ENCODE peak calls at places on chromosomes 3 and 15, in five cellular contexts. G is tibial nerve, F is adrenal gland, B is esophagus squamous epithelium, E is heart left ventricle. U is an unnamed sample. For H3K4me1, the result is how much of the 10 kb centered on the place peaks cover.

GRCh38 chr3:65851827-65852226 is 186.9 kb downstream of the MAGI1 start:
- DNase-seq in B (no peak), G (no peak), F (no peak), E (no peak), U (no peak)

GRCh38 chr3:127628788-127629456 is at the start of gene PODXL2:
- DNase-seq in F (peak), B (no peak), E (no peak), G (no peak), U (peak)

GRCh38 chr15:80152896-80153876 is at the start of gene FAH:
- DNase-seq in E (peak), F (peak), G (no peak), B (no peak), U (peak)

GRCh38 chr3:178169421-178169820 is 366.8 kb upstream of the KCNMB2 start:
- DNase-seq in E (no peak), B (no peak), F (no peak), G (no peak), U (no peak)

GRCh38 chr3:155418426-155418825 is 124.9 kb upstream of the STRIT1 start:
- DNase-seq in G (no peak), B (no peak), F (no peak), E (no peak), U (no peak)

GRCh38 chr3:5004319-5005152 is 25.3 kb downstream of the BHLHE40 start:
- DNase-seq in F (no peak), G (no peak), E (no peak), B (no peak), U (no peak)

GRCh38 chr3:158106773-158107461 is 697 bp upstream of the SHOX2 start:
- DNase-seq in E (no peak), F (no peak), B (no peak), G (peak), U (no peak)

GRCh38 chr3:184716652-184717607 is 5.1 kb upstream of the MAGEF1 start:
- DNase-seq in B (no peak), E (no peak), F (peak), G (peak), U (no peak)

GRCh38 chr3:44105571-44105970 is 136.1 kb upstream of the TOPAZ1 start:
- DNase-seq in F (no peak), G (no peak), B (no peak), E (no peak), U (no peak)

GRCh38 chr3:129347446-129347845 is 68.8 kb downstream of the HMCES start:
- DNase-seq in G (no peak), E (no peak), F (no peak), B (no peak), U (no peak)

GRCh38 chr3:170563712-170564423 is 22.0 kb downstream of the SLC7A14 start:
- DNase-seq in B (no peak), E (no peak), G (no peak), F (no peak), U (no peak)

GRCh38 chr3:151301787-151302186 is 14.8 kb downstream of the GPR87 start:
- DNase-seq in F (no peak), E (no peak), B (no peak), G (no peak), U (no peak)

GRCh38 chr3:152650177-152650576 is 184.8 kb upstream of the P2RY1 start:
- DNase-seq in E (no peak), F (no peak), G (no peak), B (no peak), U (no peak)

GRCh38 chr3:157611176-157611575 is 108.0 kb upstream of the VEPH1 start:
- DNase-seq in B (no peak), F (no peak), E (no peak), G (no peak), U (no peak)

GRCh38 chr3:64073362-64073761 is 50.1 kb upstream of the PSMD6 start:
- DNase-seq in B (no peak), F (no peak), E (no peak), G (no peak), U (no peak)

GRCh38 chr3:122969585-122970453 is 57.7 kb downstream of the SEMA5B start:
- DNase-seq in B (no peak), G (peak), F (no peak), E (no peak), U (no peak)

GRCh38 chr3:177427096-177427495 is 229.8 kb upstream of the TBL1XR1 start:
- DNase-seq in E (no peak), F (no peak), B (no peak), G (no peak), U (no peak)

GRCh38 chr3:33789183-33789954 is 9.1 kb upstream of the PDCD6IP start:
- DNase-seq in B (no peak), G (no peak), F (no peak), E (no peak), U (no peak)

GRCh38 chr15:82540055-82540983 is at the start of gene RPS17:
- DNase-seq in G (peak), E (peak), B (no peak), F (peak), U (peak)

GRCh38 chr15:52683585-52683984 is 4.4 kb upstream of the ATOSA start:
- DNase-seq in F (no peak), B (no peak), E (no peak), G (no peak), U (no peak)

GRCh38 chr3:132659370-132660055 is at the start of gene ACAD11:
- DNase-seq in B (no peak), G (peak), E (peak), F (peak), U (peak)

GRCh38 chr3:72997421-72997961 is 880 bp downstream of the PPP4R2 start:
- DNase-seq in G (peak), B (no peak), E (no peak), F (no peak), U (peak)

GRCh38 chr3:66138336-66139234 is 82.2 kb upstream of the SLC25A26 start:
- DNase-seq in F (peak), G (peak), E (no peak), B (no peak), U (peak)

GRCh38 chr3:180749322-180749721 is 70.0 kb upstream of the CCDC39 start:
- DNase-seq in E (no peak), G (no peak), B (no peak), F (no peak), U (no peak)

DNA sequence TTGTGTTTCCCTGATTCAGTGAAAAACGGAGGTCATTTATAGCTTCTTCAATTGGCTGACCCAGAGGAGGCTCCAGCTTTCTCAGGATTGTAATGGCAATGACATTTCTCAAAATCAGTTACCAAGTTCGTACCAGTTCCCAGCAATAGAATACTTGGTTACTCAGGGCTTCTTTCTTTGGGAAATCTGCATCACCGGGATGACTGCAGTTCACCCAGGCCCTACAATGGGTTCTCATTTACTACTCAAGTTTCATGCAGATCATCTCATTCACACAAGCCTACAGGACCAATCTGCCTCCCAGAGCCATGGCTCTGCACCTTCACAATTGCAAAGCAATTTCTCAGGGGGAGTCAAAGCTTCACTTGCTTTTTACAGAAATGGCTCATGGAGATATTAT is 109.6 kb downstream of the FHIT start:
- DNase-seq in F (no peak), G (no peak), B (no peak), E (no peak), U (no peak)
- TF ChIP-seq POLR2A in F (no peak), G (no peak), B (no peak), E (no peak), U (no peak)

DNA sequence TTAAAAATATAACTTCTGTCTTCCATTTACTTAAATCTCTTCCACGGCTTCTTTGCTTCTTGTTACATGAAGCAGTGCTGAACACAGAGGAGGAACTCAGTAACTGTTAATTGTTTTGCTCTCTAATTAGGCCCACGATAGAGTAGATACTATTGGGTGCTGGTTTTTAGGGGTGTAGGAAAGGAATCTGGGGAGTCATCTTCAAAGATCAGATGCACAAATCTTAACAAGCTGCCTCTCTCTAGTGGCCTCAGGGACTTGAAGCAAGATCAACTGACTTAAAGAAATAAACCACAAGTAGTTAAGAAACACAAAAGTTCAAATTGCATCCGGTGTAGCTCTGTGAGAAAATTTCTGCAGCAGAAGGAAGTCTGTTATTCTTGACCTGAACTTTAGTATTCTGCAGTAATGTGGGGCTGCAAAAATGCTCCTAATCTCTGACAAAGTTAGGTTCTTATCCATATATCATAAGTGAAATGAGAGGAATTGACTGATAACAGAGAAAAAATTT is 51.6 kb downstream of the CHST2 start:
- DNase-seq in F (no peak), E (no peak), B (no peak), G (no peak), U (no peak)
- H3K4me1 ChIP-seq in F (under half), E (under half), B (under half), G (under half), U (under half)

GRCh38 chr3:108595304-108595703 is 5.8 kb downstream of the DZIP3 start:
- DNase-seq in E (no peak), B (no peak), G (no peak), F (no peak), U (no peak)

GRCh38 chr3:108588616-108589015 is 622 bp downstream of the CIP2A start:
- DNase-seq in F (no peak), G (no peak), B (no peak), E (no peak), U (no peak)

GRCh38 chr3:108589998-108590323 is 439 bp downstream of the DZIP3 start:
- DNase-seq in B (no peak), E (no peak), F (no peak), G (no peak), U (no peak)

GRCh38 chr3:108590443-108590842 is 921 bp downstream of the DZIP3 start:
- DNase-seq in B (no peak), F (no peak), G (no peak), E (no peak), U (no peak)

DNA sequence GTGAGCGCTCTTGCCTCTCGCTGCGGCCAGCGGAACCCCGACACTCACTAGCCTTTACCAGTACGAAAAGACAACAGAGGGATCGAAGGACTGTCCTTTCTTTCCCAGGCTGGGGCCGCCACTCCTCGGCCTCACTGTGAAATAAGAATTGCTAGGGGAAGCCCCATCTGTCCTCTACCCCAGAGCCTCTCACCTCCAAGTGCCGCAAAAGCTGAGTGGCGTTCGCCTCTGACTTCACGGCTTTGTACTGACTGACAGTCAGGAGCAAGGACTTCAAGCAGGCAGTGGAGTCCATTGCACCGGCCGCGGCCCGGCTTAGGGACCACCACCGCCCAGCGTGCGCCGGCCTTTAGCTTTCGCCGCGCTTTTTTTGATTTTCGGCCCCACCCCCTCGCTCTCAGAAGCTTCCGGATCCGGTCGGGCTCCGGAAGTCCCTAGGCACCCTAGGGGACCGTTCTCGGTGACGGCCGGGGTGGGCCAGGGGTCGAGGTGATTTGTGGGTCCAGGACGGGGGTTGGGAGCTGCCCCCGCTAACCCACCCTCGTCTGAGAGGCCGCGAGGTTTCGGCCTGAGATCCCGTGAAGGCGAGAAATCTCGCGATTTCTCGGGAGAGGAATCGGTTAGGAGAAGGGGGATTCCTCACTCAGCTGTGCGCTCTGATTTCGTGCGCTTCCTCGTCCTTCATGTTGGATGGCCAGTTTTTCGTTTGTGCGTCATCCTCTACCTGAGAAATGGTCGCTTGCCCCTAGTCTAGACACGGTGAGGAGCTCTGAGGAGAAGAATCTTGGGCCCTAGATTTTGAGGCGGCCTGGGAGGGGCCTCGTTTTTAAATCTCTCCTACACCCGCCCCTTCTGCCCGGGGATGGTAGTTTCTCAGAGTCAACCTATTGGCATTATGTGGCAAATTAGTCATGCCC is at the start of the genes CIP2A and DZIP3:
- DNase-seq in B (peak), G (peak), F (peak), E (peak), U (peak)
- TF ChIP-seq POLR2A in B (peak), G (no peak), F (peak), E (no peak), U (peak)

DNA sequence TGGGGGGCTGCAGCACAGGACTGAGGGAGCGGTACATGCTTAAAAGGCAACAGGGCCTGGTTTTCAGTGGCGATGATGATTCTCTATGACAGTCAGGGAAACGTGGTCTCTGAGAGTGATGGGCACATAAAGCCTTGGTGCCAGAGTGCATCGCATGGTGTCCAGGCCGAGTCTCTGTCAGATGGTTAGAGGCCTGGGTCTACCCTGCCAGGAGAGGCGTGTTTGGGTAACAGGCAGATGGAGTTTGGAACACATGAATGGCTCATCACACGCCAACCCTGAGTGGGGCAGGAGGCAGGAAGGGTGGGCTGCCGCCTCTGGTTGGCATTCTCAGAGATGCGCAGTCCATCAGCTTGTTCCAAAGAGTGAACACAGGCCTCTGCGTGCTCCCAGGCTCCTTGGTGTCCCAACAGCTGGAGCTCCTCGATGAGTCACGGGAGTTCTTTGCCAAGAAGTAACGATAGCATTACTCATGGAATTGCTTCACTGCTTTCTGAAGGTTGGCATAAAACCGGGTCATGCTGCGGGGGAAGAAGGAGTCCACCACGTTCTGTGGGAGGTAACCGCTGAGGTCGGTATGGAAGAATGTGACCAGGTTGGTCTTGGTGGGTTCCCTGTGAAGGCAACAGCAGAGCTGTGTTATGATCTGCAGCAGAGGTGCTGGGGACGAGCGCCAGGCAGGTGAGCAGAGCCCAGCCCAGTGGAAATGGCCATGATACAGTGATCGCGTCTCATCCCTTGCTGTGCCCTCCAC is 11.0 kb downstream of the STARD5 start:
- DNase-seq in B (no peak), G (peak), E (no peak), F (peak), U (peak)
- H3K4me1 ChIP-seq in B (under half), G (under half), E (under half), F (under half), U (under half)

GRCh38 chr3:50617096-50617791 is at the start of gene MAPKAPK3:
- DNase-seq in F (no peak), E (peak), B (no peak), G (no peak), U (peak)

GRCh38 chr3:50615190-50615589 is 1.8 kb upstream of the MAPKAPK3 start:
- DNase-seq in B (no peak), E (no peak), G (no peak), F (no peak), U (no peak)

GRCh38 chr3:50616003-50616769 is 765 bp upstream of the MAPKAPK3 start:
- DNase-seq in B (no peak), E (peak), F (peak), G (peak), U (peak)

GRCh38 chr3:50617911-50618481 is 1.0 kb downstream of the MAPKAPK3 start:
- DNase-seq in G (no peak), F (no peak), E (peak), B (no peak), U (no peak)

DNA sequence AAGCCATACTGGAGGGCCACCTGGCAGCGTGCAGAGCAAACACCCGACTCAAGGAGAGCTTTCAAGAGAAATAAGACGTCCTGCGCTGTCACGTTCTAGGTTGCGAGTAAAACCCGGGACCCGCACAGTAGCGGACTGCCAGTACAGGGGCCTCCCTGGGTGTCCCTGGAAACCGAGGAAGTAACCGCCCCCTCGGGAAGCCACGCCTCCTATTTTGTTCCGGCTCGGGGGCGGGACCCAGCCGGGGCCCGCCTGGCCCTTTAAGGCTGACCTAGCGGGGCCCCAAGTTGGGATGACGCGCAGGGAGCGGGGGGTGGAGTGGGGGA is 218 bp upstream of the MAPKAPK3 start:
- DNase-seq in E (peak), G (peak), B (peak), F (peak), U (peak)
- TF ChIP-seq POLR2A in E (no peak), G (no peak), B (no peak), F (no peak), U (no peak)

DNA sequence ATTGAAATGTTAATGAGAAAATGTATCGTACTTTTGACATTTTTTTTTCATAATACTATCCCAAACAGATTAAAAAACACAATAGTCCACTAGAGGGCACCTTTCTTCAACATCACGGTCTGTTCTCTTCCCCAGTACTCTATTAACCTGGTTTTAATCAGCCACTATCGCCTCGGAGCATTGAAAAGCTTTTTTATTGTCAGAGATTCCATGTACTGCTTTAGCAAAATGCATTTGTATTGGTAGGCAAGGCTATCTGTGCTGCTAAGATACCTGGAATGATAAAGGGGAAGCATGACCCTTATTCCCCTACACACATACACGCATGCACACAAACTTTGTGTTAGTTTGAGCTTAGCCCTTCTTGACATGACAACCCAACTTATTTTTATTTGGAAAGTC is 160.1 kb upstream of the IL12A start:
- DNase-seq in G (no peak), E (no peak), B (no peak), F (no peak), U (no peak)
- H3K4me1 ChIP-seq in G (under half), E (half or more), B (half or more), F (under half), U (under half)

GRCh38 chr15:65578904-65579728 is 31.8 kb downstream of the INTS14 start:
- DNase-seq in G (no peak), F (no peak), B (no peak), E (no peak), U (no peak)
- TF ChIP-seq POLR2A in G (no peak), F (no peak), B (no peak), E (no peak), U (no peak)

DNA sequence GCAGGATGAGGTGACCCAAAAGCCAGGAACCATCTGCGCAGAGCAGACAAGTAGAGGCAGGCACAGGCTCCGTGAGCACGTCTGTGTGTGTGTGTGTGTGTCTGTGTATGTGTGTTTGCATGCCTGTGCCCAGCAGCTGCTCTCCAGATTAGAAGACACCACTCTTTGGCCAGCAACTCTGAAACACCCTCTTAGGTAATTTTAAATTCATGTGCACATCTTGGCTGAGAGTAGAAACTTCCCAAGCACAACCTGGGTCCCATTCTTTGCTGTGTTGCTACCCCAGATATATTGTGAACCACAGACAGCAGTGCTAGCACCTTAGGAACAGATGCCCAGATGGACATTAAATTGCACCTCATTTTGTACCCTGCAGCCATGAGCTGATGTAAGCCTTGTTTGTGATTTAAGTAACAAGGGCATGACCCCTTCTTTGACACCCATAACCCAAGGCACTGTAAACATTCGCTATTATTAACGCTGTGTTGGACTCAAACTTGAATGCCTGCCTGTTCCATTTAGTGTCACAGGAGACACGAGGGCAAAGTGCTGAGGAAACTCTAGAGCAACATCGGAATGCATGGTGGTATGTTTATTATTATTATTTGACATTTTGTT is at the start of gene FILIP1L:
- DNase-seq in B (no peak), F (no peak), E (no peak), G (no peak), U (no peak)
- H3K4me1 ChIP-seq in B (under half), F (under half), E (under half), G (under half), U (under half)